ENCODE peak calls at places on chromosomes 3 and 15, in ten cellular contexts. P is activated CD4-positive, alpha-beta T cell treated with anti-CD3 and anti-CD28 coated beads, Interleukin-2, amount 50 U/mL, for 1 hour; M is T-helper 9 cell; L is NCI-H524; A is GM04504; C is EH; F is activated CD8-positive, alpha-beta T cell treated with anti-CD3 and anti-CD28 coated beads for 36 hours; Z is NCI-H1694; N is DMS53; J is GM12865. R is an unnamed sample.

GRCh38 chr3:170002829-170003228 is 35.0 kb upstream of the GPR160 start:
- DNase-seq in F (no peak), L (no peak), Z (no peak), J (no peak), P (no peak), M (no peak), C (no peak), A (no peak), N (no peak), R (no peak)

GRCh38 chr15:58472821-58473581 is 41.2 kb downstream of the LIPC start:
- DNase-seq in N (no peak), L (no peak), Z (no peak), F (peak), C (peak), A (no peak), J (peak), P (peak), M (peak), R (peak)

GRCh38 chr3:142709207-142709606 is 14.6 kb upstream of the TRPC1 start:
- DNase-seq in P (no peak), M (no peak), J (no peak), N (no peak), Z (no peak), A (no peak), F (no peak), C (no peak), L (no peak), R (no peak)

GRCh38 chr15:86328658-86329057 is 249.0 kb downstream of the AGBL1 start:
- DNase-seq in M (no peak), Z (no peak), P (no peak), F (no peak), N (no peak), C (no peak), J (no peak), L (no peak), A (no peak), R (no peak)

GRCh38 chr3:197394464-197395321 is 96.3 kb upstream of the DLG1 start:
- DNase-seq in F (peak), L (no peak), P (no peak), N (no peak), M (no peak), J (peak), C (peak), A (peak), Z (no peak), R (no peak)

GRCh38 chr15:33402640-33403039 is 91.9 kb downstream of the RYR3 start:
- DNase-seq in L (no peak), N (no peak), J (no peak), M (no peak), Z (no peak), P (no peak), C (no peak), A (no peak), F (no peak), R (no peak)

GRCh38 chr15:48413304-48413703 is 82.1 kb downstream of the DUT start:
- DNase-seq in L (no peak), P (no peak), N (no peak), A (no peak), M (no peak), Z (no peak), F (no peak), C (peak), J (no peak), R (no peak)

GRCh38 chr3:141471160-141471559 is 15.7 kb upstream of the RASA2 start:
- DNase-seq in L (no peak), P (no peak), Z (no peak), N (no peak), J (no peak), F (no peak), C (peak), M (no peak), A (no peak), R (no peak)

GRCh38 chr15:25065876-25066275 is 111.1 kb downstream of the SNRPN start:
- DNase-seq in F (no peak), M (no peak), A (no peak), C (no peak), J (no peak), N (no peak), Z (no peak), L (no peak), P (no peak), R (no peak)

GRCh38 chr3:73084170-73084569 is 22.7 kb downstream of the EBLN2 start:
- DNase-seq in P (no peak), J (no peak), Z (no peak), N (no peak), M (no peak), A (no peak), F (no peak), L (no peak), C (no peak), R (no peak)

GRCh38 chr3:192861972-192862371 is 55.7 kb downstream of the MB21D2 start:
- DNase-seq in Z (no peak), F (no peak), N (no peak), L (no peak), J (peak), A (no peak), P (no peak), C (no peak), M (no peak), R (no peak)

GRCh38 chr3:18847583-18848197 is 300.6 kb upstream of the KCNH8 start:
- DNase-seq in F (no peak), P (no peak), L (peak), Z (no peak), M (no peak), A (no peak), C (no peak), J (peak), N (peak), R (no peak)

GRCh38 chr3:169759256-169759655 is 5.6 kb downstream of the TERC start:
- DNase-seq in Z (no peak), J (peak), P (no peak), M (no peak), N (no peak), L (no peak), F (peak), C (peak), A (no peak), R (no peak)

GRCh38 chr15:78872155-78872971 is at the start of gene MORF4L1:
- DNase-seq in N (peak), C (peak), J (peak), P (peak), Z (peak), A (peak), F (peak), M (peak), L (peak), R (peak)

GRCh38 chr3:141253811-141254210 is 22.2 kb downstream of the PXYLP1 start:
- DNase-seq in P (no peak), N (no peak), M (no peak), L (no peak), Z (no peak), A (no peak), J (no peak), F (no peak), C (no peak), R (no peak)

GRCh38 chr3:125593991-125594574 is 1.2 kb downstream of the OSBPL11 start:
- DNase-seq in J (peak), F (no peak), Z (no peak), P (no peak), M (no peak), N (no peak), L (no peak), C (peak), A (no peak), R (no peak)

GRCh38 chr15:51369451-51369761 is 28.0 kb downstream of the GLDN start:
- DNase-seq in A (no peak), L (no peak), N (no peak), F (no peak), M (no peak), C (no peak), P (no peak), J (peak), Z (no peak), R (no peak)

GRCh38 chr3:39808467-39809180 is 785 bp upstream of the MYRIP start:
- DNase-seq in A (no peak), J (no peak), N (peak), L (peak), P (no peak), F (no peak), C (peak), Z (no peak), M (no peak), R (no peak)

GRCh38 chr3:32897981-32898623 is 53.3 kb upstream of the CCR4 start:
- DNase-seq in N (no peak), L (no peak), P (no peak), F (no peak), A (no peak), J (no peak), C (no peak), Z (no peak), M (no peak), R (no peak)

GRCh38 chr15:41981373-41982132 is 9.2 kb upstream of the EHD4 start:
- DNase-seq in L (no peak), A (no peak), F (no peak), J (no peak), Z (no peak), C (peak), N (no peak), P (no peak), M (no peak), R (no peak)

GRCh38 chr3:142644502-142644901 is 48.3 kb downstream of the PLS1 start:
- DNase-seq in N (no peak), C (no peak), F (no peak), L (no peak), J (no peak), M (no peak), A (no peak), Z (no peak), P (no peak), R (no peak)

GRCh38 chr3:177811111-177811510 is 613.8 kb upstream of the TBL1XR1 start:
- DNase-seq in N (peak), C (no peak), A (no peak), P (no peak), Z (no peak), L (no peak), M (no peak), F (no peak), J (no peak), R (no peak)